ENCODE peak calls at places on chromosomes 13 and 19, in ten cellular contexts. G is CD4-positive, alpha-beta memory T cell; I is cardiac muscle cell; F is K562; Q is osteoblast; J is psoas muscle; W is neural progenitor cell; E is CD8-positive, alpha-beta T cell; B is PC-9; S is effector memory CD4-positive, alpha-beta T cell. L is an unnamed sample. For H3K4me1, H3K27me3 and H3K36me3, the result is how much of the 10 kb centered on the place peaks cover.

GRCh38 chr19:7871280-7871529 is 3.0 kb downstream of the PRR36 start:
- DNase-seq in G (no peak), I (no peak), F (no peak), Q (no peak), J (no peak), W (no peak), E (no peak), B (no peak), S (no peak), L (no peak)

GRCh38 chr13:34044660-34045080 is 226.7 kb downstream of the RFC3 start:
- DNase-seq in G (no peak), I (peak), F (no peak), Q (peak), J (no peak), W (no peak), E (no peak), B (no peak), S (no peak), L (no peak)

GRCh38 chr13:112435973-112436372 is 59.8 kb downstream of the SPACA7 start:
- DNase-seq in G (no peak), I (no peak), F (no peak), Q (peak), J (no peak), W (no peak), E (no peak), B (no peak), S (no peak), L (no peak)

GRCh38 chr13:102897371-102898138 is 51.7 kb downstream of the ERCC5 start:
- DNase-seq in G (no peak), I (no peak), F (no peak), Q (no peak), J (peak), W (no peak), E (no peak), B (no peak), S (no peak), L (no peak)

GRCh38 chr19:33175886-33176669 is 18.1 kb upstream of the LRP3 start:
- DNase-seq in G (peak), I (peak), F (no peak), Q (peak), J (peak), W (peak), E (peak), B (peak), S (no peak), L (peak)

GRCh38 chr13:40992678-40993077 is 26.4 kb downstream of the ELF1 start:
- DNase-seq in G (no peak), I (peak), F (no peak), Q (peak), J (no peak), W (no peak), E (no peak), B (no peak), S (no peak), L (no peak)

GRCh38 chr13:83215627-83216026 is 666.6 kb downstream of the SLITRK1 start:
- DNase-seq in G (no peak), I (peak), F (no peak), Q (no peak), J (no peak), W (no peak), E (no peak), B (no peak), S (no peak), L (no peak)

GRCh38 chr19:58350001-58350801 is 3.1 kb downstream of the A1BG start:
- DNase-seq in G (no peak), I (peak), F (no peak), Q (peak), J (no peak), W (no peak), E (no peak), B (no peak), S (no peak), L (no peak)

GRCh38 chr13:77786888-77787287 is 89.4 kb downstream of the SLAIN1 start:
- DNase-seq in G (no peak), I (no peak), F (no peak), Q (no peak), J (no peak), W (no peak), E (no peak), B (no peak), S (no peak), L (no peak)

GRCh38 chr13:21078501-21078900 is 17.1 kb upstream of the LATS2 start:
- DNase-seq in G (no peak), I (no peak), F (no peak), Q (no peak), J (no peak), W (no peak), E (no peak), B (no peak), S (no peak), L (no peak)

GRCh38 chr13:44142911-44143665 is 230.5 kb upstream of the SERP2 start:
- DNase-seq in G (no peak), I (peak), F (peak), Q (peak), J (no peak), W (no peak), E (no peak), B (peak), S (no peak), L (no peak)

GRCh38 chr13:52459668-52460067 is 4.4 kb downstream of the CKAP2 start:
- DNase-seq in G (no peak), I (peak), F (no peak), Q (peak), J (no peak), W (no peak), E (no peak), B (no peak), S (no peak), L (no peak)

GRCh38 chr13:112782433-112783010 is 92.7 kb downstream of the ATP11A start:
- DNase-seq in G (no peak), I (no peak), F (no peak), Q (peak), J (no peak), W (no peak), E (peak), B (no peak), S (no peak), L (no peak)

GRCh38 chr13:98344392-98344791 is 167.3 kb upstream of the RNF113B start:
- DNase-seq in G (no peak), I (no peak), F (no peak), Q (no peak), J (no peak), W (no peak), E (no peak), B (no peak), S (no peak), L (no peak)

GRCh38 chr13:48979892-48980291 is 4.2 kb downstream of the FNDC3A start:
- DNase-seq in G (no peak), I (no peak), F (no peak), Q (no peak), J (no peak), W (no peak), E (no peak), B (no peak), S (no peak), L (no peak)

GRCh38 chr19:51016798-51017683 is 2.5 kb downstream of the KLK10 start:
- DNase-seq in G (no peak), I (peak), F (peak), Q (peak), J (peak), W (peak), E (peak), B (peak), S (no peak), L (peak)

GRCh38 chr19:53877361-53877766 is 4.6 kb upstream of the PRKCG start:
- DNase-seq in G (peak), I (peak), F (no peak), Q (no peak), J (peak), W (no peak), E (no peak), B (no peak), S (peak), L (peak)

DNA sequence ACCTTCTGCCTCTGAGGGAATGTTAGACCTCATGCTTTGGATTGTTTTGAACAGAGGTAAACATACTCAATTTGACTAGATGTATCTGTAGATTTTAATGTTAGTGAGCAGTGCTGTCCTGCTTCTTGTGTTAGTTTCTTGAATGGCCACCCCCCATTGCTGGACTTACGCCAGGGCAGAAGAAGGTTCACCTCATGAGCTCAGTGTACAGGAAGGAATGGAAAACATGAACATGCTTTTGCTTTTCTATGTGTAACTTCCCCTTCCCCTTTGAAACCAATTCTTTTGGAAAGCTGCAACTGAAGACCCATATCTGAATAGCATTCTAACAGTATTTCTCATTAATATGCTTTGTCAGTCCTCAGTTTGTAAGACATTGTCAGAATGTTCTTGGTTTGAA is 32.3 kb downstream of the WASF3 start:
- DNase-seq in G (no peak), I (peak), F (no peak), Q (no peak), J (no peak), W (no peak), E (no peak), B (no peak), S (no peak), L (no peak)
- H3K4me1 ChIP-seq in G (under half), I (under half), F (under half), Q (under half), J (under half), W (under half), E (under half), B (under half), S (under half), L (under half)

DNA sequence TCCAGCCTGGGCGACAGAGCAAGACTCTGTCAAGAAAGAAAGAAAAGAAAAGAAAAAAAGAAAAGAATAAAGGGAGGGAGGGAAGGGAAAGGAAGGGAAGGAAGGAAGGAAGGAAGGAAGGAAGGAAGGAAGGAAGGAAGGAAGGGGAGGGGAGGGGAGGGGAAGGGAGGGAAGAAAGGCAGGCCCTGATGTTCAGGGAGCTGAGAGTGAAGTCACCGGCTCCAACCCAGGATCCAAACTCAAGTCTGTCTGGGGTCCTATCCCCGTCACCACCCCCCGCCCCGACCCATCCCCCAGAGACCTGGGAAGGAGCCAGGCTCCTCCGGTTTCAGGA is 5.8 kb upstream of the RDH13 start:
- DNase-seq in G (no peak), I (no peak), F (no peak), Q (no peak), J (no peak), W (no peak), E (no peak), B (no peak), S (no peak), L (no peak)
- H3K27me3 ChIP-seq in G (under half), I (half or more), F (under half), Q (under half), J (under half), W (half or more), E (under half), B (under half), S (under half), L (under half)

DNA sequence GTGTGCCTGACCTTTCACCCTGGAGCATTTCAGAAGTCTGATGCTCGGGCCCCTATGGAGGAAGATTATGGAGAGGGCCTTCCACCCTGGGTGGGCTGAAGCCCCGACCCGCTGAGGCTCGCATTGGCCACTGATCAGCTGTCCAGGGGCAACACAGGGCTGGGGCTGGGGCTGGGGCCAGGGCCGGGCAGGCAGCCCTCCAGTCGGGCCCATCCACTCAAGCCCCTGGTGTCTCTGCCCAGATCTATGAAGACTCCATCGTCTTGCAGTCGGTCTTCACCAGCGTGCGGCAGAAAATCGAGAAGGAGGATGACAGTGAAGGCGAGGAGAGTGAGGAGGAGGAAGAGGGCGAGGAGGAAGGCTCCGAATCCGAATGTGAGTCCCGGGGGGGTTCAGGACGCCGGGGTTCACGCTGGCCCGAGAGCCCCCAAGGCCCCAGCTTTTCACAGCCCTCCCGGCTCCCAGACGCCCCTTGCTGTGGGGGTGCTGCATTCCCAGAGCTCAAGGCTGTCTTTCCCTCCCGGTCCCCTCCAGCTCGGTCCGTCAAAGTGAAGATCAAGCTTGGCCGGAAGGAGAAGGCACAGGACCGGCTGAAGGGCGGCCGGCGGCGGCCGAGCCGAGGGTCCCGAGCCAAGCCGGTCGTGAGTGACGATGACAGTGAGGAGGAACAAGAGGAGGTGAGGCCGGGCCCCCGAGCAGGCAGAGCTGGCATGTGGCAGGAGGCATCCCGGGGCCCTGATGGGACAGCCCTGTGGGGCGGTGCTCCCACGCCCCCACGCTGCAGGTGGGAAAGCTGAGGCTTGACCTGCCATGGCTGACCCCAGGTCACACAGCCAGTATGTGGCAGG is 29.5 kb upstream of the LDLR start:
- DNase-seq in G (no peak), I (no peak), F (no peak), Q (peak), J (no peak), W (no peak), E (no peak), B (no peak), S (no peak), L (no peak)
- H3K36me3 ChIP-seq in G (under half), I (under half), F (half or more), Q (under half), J (under half), W (under half), E (under half), B (under half), S (under half), L (under half)

GRCh38 chr19:4009990-4010807 is 2.7 kb downstream of the PIAS4 start:
- DNase-seq in G (no peak), I (no peak), F (no peak), Q (peak), J (no peak), W (no peak), E (no peak), B (no peak), S (no peak), L (no peak)

GRCh38 chr19:4013886-4014540 is 6.5 kb downstream of the PIAS4 start:
- DNase-seq in G (no peak), I (no peak), F (no peak), Q (peak), J (no peak), W (no peak), E (no peak), B (no peak), S (no peak), L (no peak)

GRCh38 chr19:4010808-4011110 is 3.2 kb downstream of the PIAS4 start:
- DNase-seq in G (no peak), I (no peak), F (no peak), Q (no peak), J (no peak), W (no peak), E (no peak), B (no peak), S (no peak), L (no peak)

GRCh38 chr19:4012975-4013634 is 5.6 kb downstream of the PIAS4 start:
- DNase-seq in G (no peak), I (no peak), F (no peak), Q (peak), J (no peak), W (no peak), E (no peak), B (no peak), S (no peak), L (no peak)

DNA sequence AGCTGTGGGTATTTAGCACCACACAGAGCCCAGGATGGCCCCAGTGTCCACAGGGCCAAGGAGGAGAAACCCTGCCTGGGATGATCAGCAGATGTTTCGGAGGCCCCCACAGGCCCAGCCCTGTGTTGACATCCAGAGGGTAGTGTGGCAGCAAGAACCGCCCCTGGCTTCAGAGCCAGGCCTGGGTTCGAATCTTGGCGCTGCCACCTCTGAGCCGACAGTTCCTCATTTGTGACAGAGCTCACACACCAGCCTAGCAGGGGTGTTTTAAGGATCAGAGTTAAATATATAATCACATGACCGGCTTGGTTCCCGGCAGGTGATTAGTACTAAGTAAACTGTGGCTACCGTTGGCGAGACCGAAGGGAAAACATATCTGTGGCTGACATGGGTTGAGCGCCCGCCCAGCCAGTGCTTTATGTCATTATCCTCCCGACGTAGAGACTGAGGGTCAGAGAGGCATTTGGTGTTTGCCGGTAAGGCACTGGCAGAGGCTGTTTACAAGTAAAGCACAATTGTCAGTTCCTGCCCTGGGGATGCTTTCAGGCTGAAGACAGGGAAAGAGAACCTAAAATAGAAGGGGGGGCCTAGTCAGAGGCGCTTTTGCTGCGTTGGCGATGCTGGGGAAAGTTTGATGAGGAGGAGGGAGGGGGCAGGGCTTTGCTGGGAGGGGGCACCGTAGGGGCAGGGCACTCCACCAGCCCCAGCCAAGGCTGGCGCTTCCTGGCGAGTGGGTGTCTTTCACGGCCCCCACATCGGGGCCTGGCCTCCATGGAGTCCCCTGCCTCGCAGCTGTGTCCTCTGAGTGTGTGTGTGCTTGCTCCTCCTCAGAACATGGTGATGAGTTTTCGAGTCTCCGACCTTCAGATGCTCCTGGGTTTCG is 4.8 kb downstream of the PIAS4 start:
- DNase-seq in G (no peak), I (no peak), F (no peak), Q (peak), J (no peak), W (no peak), E (no peak), B (no peak), S (no peak), L (no peak)
- H3K4me1 ChIP-seq in G (under half), I (under half), F (half or more), Q (under half), J (half or more), W (under half), E (under half), B (under half), S (under half), L (under half)

GRCh38 chr19:46637224-46637623 is 1.2 kb upstream of the GNG8 start:
- DNase-seq in G (no peak), I (no peak), F (no peak), Q (peak), J (no peak), W (no peak), E (no peak), B (no peak), S (no peak), L (no peak)

GRCh38 chr19:46634656-46635218 is 1.3 kb downstream of the GNG8 start:
- DNase-seq in G (no peak), I (no peak), F (no peak), Q (peak), J (no peak), W (peak), E (no peak), B (no peak), S (no peak), L (no peak)

GRCh38 chr19:46634045-46634655 is 1.9 kb downstream of the GNG8 start:
- DNase-seq in G (peak), I (peak), F (peak), Q (peak), J (peak), W (peak), E (peak), B (peak), S (peak), L (peak)

GRCh38 chr19:46633130-46633529 is 2.9 kb downstream of the GNG8 start:
- DNase-seq in G (no peak), I (no peak), F (no peak), Q (no peak), J (no peak), W (no peak), E (no peak), B (no peak), S (no peak), L (no peak)

DNA sequence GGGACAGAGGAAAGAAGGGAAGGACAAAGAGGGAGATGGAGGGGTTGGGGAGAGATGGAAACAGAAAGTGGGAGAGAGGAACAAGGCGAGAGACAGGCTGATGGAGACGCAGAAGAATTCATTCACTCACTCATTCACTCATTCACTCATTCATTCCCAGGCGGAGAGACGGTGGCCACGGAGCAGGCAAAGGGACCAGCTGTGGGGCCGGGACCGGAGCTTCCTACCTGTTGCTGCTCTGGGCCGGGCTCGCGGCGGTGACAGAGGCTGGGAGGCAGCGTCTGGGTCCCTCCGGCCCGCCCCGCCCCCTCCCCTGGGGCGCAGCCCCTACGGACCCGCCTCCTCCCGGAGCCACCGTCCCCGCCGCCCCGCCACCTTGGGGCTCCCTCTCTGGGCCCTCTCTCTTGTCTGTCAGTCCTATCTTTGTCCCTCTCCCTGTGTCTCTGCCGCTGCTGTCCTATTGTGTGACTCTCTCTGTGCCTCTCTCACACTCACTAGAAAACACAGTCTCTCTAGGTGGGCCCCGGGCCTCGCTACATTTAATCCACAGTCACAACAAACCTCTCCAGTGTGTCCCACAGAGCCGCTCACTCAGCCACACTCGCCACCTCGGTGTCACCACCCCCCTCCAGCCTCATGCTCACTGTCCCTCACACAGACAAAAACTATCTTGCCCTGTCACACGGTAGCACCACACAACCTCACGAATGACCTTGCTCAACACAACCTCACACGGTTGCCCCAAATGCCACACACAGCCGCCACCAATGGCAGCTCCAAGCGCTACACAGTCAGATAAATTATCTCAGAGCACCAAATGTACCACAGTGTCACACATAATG is at the start of gene GNG8:
- DNase-seq in G (no peak), I (no peak), F (peak), Q (peak), J (no peak), W (peak), E (no peak), B (no peak), S (peak), L (peak)
- H3K27me3 ChIP-seq in G (under half), I (under half), F (under half), Q (under half), J (under half), W (half or more), E (under half), B (half or more), S (under half), L (under half)